ENCODE peak calls at places on chromosomes 12 and 14, in five cellular contexts. Q is IMR-90, I is mesenchymal stem cell, C is neuronal stem cell, O is H9. E is an unnamed sample.

GRCh38 chr14:68210729-68211299 is 391.2 kb downstream of the RAD51B start:
- DNase-seq in Q (peak), I (peak), C (no peak), O (no peak), E (no peak)

GRCh38 chr14:76267322-76268012 is 108.5 kb upstream of the ESRRB start:
- DNase-seq in Q (peak), I (no peak), C (no peak), O (peak), E (peak)

GRCh38 chr12:6235499-6235898 is 35.3 kb downstream of the CD9 start:
- DNase-seq in Q (no peak), I (no peak), C (no peak), O (no peak), E (no peak)

GRCh38 chr14:102239231-102239630 is 65.7 kb downstream of the MOK start:
- DNase-seq in Q (no peak), I (no peak), C (no peak), O (no peak), E (no peak)

GRCh38 chr14:64060199-64060545 is 207.4 kb downstream of the SYNE2 start:
- DNase-seq in Q (no peak), I (no peak), C (no peak), O (no peak), E (no peak)

GRCh38 chr12:12764824-12765223 is 20.6 kb upstream of the APOLD1 start:
- DNase-seq in Q (no peak), I (no peak), C (no peak), O (no peak), E (no peak)

GRCh38 chr14:22689186-22689585 is 45.0 kb upstream of the OR6J1 start:
- DNase-seq in Q (peak), I (peak), C (no peak), O (no peak), E (peak)

GRCh38 chr12:106246891-106247730 is 709 bp downstream of the CKAP4 start:
- DNase-seq in Q (peak), I (peak), C (peak), O (no peak), E (peak)

GRCh38 chr14:104859900-104860299 is 5.2 kb upstream of the CEP170B start:
- DNase-seq in Q (no peak), I (no peak), C (no peak), O (no peak), E (no peak)

GRCh38 chr12:104877107-104877705 is 80.9 kb downstream of the SLC41A2 start:
- DNase-seq in Q (peak), I (peak), C (no peak), O (no peak), E (peak)

GRCh38 chr12:87274594-87275245 is 754.5 kb downstream of the C12orf50 start:
- DNase-seq in Q (peak), I (peak), C (no peak), O (peak), E (peak)

GRCh38 chr12:49909826-49910225 is 6.1 kb upstream of the FAIM2 start:
- DNase-seq in Q (peak), I (peak), C (peak), O (peak), E (peak)

GRCh38 chr14:96502621-96503251 is 554 bp downstream of the PAPOLA start:
- DNase-seq in Q (peak), I (peak), C (peak), O (peak), E (peak)

GRCh38 chr12:49331360-49332222 is 5.4 kb downstream of the C1QL4 start:
- DNase-seq in Q (peak), I (peak), C (no peak), O (peak), E (peak)

GRCh38 chr14:100867631-100868315 is 35.7 kb downstream of the RTL1 start:
- DNase-seq in Q (no peak), I (no peak), C (no peak), O (no peak), E (no peak)

GRCh38 chr14:61720302-61720677 is 25.0 kb downstream of the HIF1A start:
- DNase-seq in Q (no peak), I (peak), C (no peak), O (no peak), E (no peak)

GRCh38 chr12:3480744-3481143 is 10.3 kb upstream of the PRMT8 start:
- DNase-seq in Q (no peak), I (no peak), C (no peak), O (no peak), E (no peak)

GRCh38 chr12:49874142-49874897 is 29.4 kb downstream of the FAIM2 start:
- DNase-seq in Q (peak), I (no peak), C (no peak), O (no peak), E (no peak)

GRCh38 chr14:35401422-35401729 is 3.2 kb downstream of the NFKBIA start:
- DNase-seq in Q (no peak), I (no peak), C (no peak), O (no peak), E (no peak)

GRCh38 chr14:35403085-35403396 is 1.5 kb downstream of the NFKBIA start:
- DNase-seq in Q (peak), I (no peak), C (no peak), O (no peak), E (no peak)

GRCh38 chr14:35402323-35403084 is 2.0 kb downstream of the NFKBIA start:
- DNase-seq in Q (peak), I (peak), C (no peak), O (no peak), E (no peak)

GRCh38 chr14:35400707-35401421 is 3.7 kb downstream of the NFKBIA start:
- DNase-seq in Q (no peak), I (peak), C (no peak), O (no peak), E (no peak)

DNA sequence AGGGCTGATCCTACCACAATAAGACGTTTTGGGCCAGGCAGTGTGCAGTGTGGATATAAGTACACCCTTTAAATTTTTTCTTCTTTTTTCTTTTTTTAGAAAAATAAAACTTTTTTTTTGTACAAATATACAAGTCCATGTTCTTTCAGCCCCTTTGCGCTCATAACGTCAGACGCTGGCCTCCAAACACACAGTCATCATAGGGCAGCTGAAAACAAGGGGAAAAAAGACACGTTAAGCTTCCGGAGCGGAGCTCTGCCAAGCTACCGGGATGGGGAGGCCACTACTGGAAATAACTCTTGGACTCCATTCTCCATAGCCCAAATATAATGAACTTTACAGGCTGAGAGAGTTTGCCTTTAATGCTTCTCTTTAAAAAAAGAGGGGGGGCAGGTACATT is 2.7 kb downstream of the NFKBIA start:
- DNase-seq in Q (peak), I (no peak), C (no peak), O (no peak), E (no peak)
- H3K27ac ChIP-seq in Q (no peak), I (no peak), C (no peak), O (no peak), E (peak)

DNA sequence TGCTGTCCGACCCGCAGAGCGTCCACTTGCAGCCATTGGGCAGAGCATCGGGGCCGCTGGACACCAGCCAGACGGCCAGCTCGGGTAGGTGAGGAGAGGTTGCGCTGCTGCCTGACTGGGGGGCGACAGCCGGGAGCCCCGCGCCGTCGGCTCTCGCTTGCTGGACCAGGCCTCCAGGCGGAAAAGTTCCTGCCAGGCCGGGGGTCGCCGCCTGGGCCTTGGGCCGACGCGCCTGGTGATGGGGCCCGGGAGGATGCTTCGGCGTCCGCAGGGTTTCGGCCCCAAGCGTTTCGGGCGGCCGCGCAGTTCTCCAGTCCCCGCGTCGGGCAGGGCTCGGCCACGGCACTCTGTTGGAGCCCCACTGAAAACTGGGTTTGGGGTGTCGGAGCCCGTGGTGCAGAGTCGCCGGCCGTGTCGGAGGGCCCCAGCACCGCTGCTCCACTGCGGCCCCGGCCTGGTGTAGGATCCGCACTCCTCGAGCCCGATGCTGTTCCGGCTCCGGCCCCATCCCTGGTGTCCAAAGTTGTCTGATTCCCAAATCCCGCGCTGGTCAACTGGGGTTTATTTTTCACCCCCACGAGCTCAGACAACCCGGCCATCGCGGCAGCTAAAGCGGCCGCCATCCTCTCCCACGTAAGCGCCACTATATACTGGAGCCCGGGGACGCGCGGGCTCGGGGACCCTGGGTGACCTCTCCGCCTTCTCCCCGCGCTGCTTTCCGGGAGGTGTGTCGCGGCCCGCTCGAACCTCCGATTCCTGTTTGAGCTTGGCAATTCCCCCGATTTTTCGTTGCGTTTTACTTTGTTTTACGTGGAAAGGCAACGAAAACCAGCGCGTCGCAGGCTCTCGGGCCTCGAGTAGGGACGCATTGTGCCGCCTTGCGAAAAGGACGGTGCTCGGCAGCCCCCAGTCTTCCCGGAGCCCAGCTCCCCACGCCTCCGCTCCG is 872 bp downstream of the VSX2 start:
- DNase-seq in Q (no peak), I (peak), C (no peak), O (no peak), E (peak)
- H3K18ac ChIP-seq in Q (no peak), I (no peak), C (peak), O (no peak), E (no peak)

GRCh38 chr14:70662816-70663215 is 21.1 kb downstream of the TTC9 start:
- DNase-seq in Q (no peak), I (no peak), C (no peak), O (no peak), E (no peak)

GRCh38 chr14:70663707-70664179 is 22.0 kb downstream of the TTC9 start:
- DNase-seq in Q (peak), I (peak), C (no peak), O (no peak), E (no peak)

GRCh38 chr14:70664698-70665447 is 23.2 kb downstream of the TTC9 start:
- DNase-seq in Q (no peak), I (no peak), C (no peak), O (no peak), E (no peak)

GRCh38 chr14:70666364-70666691 is 24.6 kb downstream of the TTC9 start:
- DNase-seq in Q (no peak), I (no peak), C (no peak), O (no peak), E (no peak)

DNA sequence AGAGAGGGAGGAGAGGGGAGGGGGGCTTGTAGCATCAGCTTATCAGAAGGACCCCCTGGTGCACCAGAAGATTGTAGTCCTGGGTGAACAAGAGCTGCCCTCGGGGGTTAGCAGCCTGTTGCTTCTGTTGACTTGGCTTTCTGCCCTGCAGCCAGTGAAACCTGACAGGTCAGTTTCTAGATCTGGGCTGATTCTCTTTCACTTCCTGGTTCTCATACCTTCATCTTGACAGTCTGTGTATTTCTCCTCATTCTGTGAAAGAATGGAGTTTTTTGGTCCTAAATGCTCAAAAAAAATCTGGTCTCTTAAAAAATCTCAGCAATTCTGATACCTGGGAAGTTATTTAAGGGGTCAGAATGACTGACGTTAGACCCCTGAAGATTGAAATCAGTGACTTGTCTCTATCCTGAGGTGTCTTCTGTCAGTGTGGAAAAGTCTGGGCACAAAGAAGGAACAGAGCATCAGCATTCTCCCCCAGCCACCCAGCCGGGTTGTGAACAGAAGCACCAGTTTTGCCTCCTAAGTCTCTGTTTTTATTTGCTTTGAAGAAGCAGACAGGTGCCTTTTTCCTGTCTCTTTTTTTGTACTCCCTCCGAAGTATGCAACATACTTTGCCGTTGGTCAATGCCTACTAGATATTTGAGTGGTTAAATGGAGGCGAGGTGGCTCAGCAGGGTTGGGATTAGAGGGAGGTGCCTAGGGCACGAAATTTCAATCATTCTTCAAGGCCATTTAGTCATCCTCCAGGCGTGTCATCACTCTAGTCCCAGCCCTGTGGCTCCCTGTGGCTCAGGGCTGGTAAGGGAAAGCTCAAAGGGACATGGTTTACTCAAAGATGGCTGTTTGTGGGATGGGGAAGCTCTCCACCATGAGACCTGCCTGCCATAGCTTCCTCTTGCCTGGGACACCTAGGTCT is 24.0 kb downstream of the TTC9 start:
- DNase-seq in Q (no peak), I (no peak), C (no peak), O (no peak), E (peak)
- H4K8ac ChIP-seq in Q (peak), I (no peak), C (no peak), O (no peak), E (no peak)

GRCh38 chr12:52221912-52222457 is 11.1 kb upstream of the KRT7 start:
- DNase-seq in Q (peak), I (no peak), C (peak), O (peak), E (peak)
- H3K27ac ChIP-seq in Q (no peak), I (no peak), C (no peak), O (no peak), E (no peak)

DNA sequence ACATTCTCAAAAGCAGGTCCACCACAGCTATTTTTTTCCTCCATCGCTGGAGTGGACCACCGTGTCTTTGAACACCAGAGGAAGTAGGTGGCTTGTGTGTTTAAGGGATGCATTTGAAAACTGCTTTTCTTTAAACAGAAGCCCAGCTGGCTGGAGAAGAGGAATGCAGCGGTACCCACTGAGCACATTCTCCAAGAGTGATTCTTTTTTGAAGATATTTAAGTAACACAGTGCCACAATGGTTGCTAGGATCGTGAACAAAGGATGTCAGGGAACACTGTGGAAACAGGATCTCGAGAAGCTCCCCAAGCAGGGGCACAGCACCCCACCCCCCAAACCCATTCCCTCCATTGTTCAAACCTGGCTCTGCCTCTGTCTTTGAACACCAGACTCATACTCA is 286.5 kb upstream of the PWP1 start:
- DNase-seq in Q (peak), I (no peak), C (peak), O (no peak), E (no peak)
- H3K18ac ChIP-seq in Q (no peak), I (no peak), C (no peak), O (no peak), E (no peak)

DNA sequence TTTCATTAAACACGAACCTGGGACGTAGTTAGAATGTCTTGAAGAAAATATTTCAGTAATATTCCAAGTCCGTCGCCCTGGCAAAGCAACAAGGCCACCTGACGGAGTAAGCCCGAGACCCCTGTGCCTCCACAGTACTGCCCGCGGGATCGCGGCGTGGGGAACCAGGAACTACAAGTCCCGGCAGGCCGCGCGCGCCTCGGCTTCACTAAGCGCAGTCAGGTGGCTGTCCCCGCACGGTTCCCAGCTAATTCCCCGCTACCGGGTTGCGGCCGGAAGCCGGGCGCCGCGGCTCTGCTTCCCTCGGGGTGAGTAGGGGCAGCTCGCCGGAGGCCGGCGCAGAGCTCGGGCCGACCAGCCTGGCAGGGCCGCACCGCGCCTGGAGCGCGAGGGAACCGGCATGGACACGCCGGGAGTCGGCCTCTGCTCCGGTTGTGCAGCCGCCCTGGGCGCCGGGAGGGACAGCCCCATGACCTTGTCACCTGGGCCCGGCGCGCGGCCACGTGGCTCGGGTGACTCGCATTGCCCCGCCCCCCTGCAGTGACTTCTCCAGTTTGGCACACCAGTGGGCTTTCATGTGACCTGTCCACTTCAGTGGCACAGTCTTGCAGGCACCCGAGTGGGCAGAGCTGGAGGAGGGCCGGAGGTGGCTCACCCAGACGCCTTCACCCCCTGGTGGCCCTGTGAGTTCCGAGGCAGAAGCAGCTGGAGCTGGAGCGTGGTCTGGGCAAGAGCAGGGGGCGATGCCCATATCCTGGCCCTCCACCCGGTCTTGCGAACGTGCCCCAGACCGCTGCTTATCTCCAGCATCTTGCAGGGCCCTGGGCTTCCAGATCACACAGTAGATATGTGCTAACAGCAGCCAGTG is at the start of gene ADCK1:
- DNase-seq in Q (peak), I (peak), C (peak), O (peak), E (peak)
- H4K8ac ChIP-seq in Q (peak), I (peak), C (peak), O (no peak), E (no peak)

E was measured in mesendoderm.